ENCODE peak calls at places on chromosomes 2 and 18, in four cellular contexts. One of them, this sample, is unnamed.

GRCh38 chr18:54606835-54607212 is 15.8 kb downstream of the DYNAP start:
- DNase-seq in H1: no peak
- DNase-seq in A549: no peak
- DNase-seq in GM12878: no peak
- DNase-seq in this sample: no peak

GRCh38 chr18:42274488-42275137 is 319.6 kb downstream of the PIK3C3 start:
- DNase-seq in H1: no peak
- DNase-seq in A549: peak
- DNase-seq in GM12878: no peak
- DNase-seq in this sample: peak

GRCh38 chr2:232386490-232386739 is 7.9 kb downstream of the ALPP start:
- DNase-seq in H1: no peak
- DNase-seq in A549: no peak
- DNase-seq in GM12878: no peak
- DNase-seq in this sample: no peak

GRCh38 chr2:223001831-223002230 is 50.2 kb upstream of the KCNE4 start:
- DNase-seq in H1: no peak
- DNase-seq in A549: no peak
- DNase-seq in GM12878: no peak
- DNase-seq in this sample: no peak

GRCh38 chr2:231680284-231680991 is 27.9 kb upstream of the PTMA start:
- DNase-seq in H1: peak
- DNase-seq in A549: no peak
- DNase-seq in GM12878: no peak
- DNase-seq in this sample: peak

GRCh38 chr2:137155351-137156104 is 390.2 kb downstream of the THSD7B start:
- DNase-seq in H1: no peak
- DNase-seq in A549: no peak
- DNase-seq in GM12878: no peak
- DNase-seq in this sample: no peak

GRCh38 chr2:27262379-27263286 is at the start of gene SLC30A3:
- DNase-seq in H1: peak
- DNase-seq in A549: peak
- DNase-seq in GM12878: no peak
- DNase-seq in this sample: no peak

GRCh38 chr2:39499336-39499735 is 62.3 kb upstream of the MAP4K3 start:
- DNase-seq in H1: no peak
- DNase-seq in A549: no peak
- DNase-seq in GM12878: no peak
- DNase-seq in this sample: no peak

GRCh38 chr2:217489145-217489960 is 513.4 kb downstream of the TNS1 start:
- DNase-seq in H1: no peak
- DNase-seq in A549: no peak
- DNase-seq in GM12878: no peak
- DNase-seq in this sample: no peak

GRCh38 chr18:22591231-22591630 is 173.5 kb upstream of the CTAGE1 start:
- DNase-seq in H1: no peak
- DNase-seq in A549: no peak
- DNase-seq in GM12878: no peak
- DNase-seq in this sample: no peak

GRCh38 chr2:10963155-10963554 is 51.4 kb downstream of the KCNF1 start:
- DNase-seq in H1: no peak
- DNase-seq in A549: no peak
- DNase-seq in GM12878: no peak
- DNase-seq in this sample: no peak

GRCh38 chr2:85178980-85179411 is 45.8 kb downstream of the TCF7L1 start:
- DNase-seq in H1: no peak
- DNase-seq in A549: no peak
- DNase-seq in GM12878: no peak
- DNase-seq in this sample: no peak

GRCh38 chr2:56333812-56334485 is 150.2 kb downstream of the CCDC85A start:
- DNase-seq in H1: no peak
- DNase-seq in A549: no peak
- DNase-seq in GM12878: no peak
- DNase-seq in this sample: no peak

GRCh38 chr2:12456293-12457151 is 260.2 kb upstream of the TRIB2 start:
- DNase-seq in H1: no peak
- DNase-seq in A549: peak
- DNase-seq in GM12878: peak
- DNase-seq in this sample: peak

GRCh38 chr2:176911-177310 is 86.9 kb downstream of the SH3YL1 start:
- DNase-seq in H1: no peak
- DNase-seq in A549: no peak
- DNase-seq in GM12878: no peak
- DNase-seq in this sample: peak

GRCh38 chr2:38748857-38749804 is 2.0 kb downstream of the SRSF7 start:
- DNase-seq in H1: no peak
- DNase-seq in A549: no peak
- DNase-seq in GM12878: no peak
- DNase-seq in this sample: no peak

GRCh38 chr2:150697596-150697995 is 210.1 kb upstream of the RND3 start:
- DNase-seq in H1: no peak
- DNase-seq in A549: no peak
- DNase-seq in GM12878: no peak
- DNase-seq in this sample: no peak

GRCh38 chr18:26088482-26088881 is 1.9 kb downstream of the SS18 start:
- DNase-seq in H1: no peak
- DNase-seq in A549: no peak
- DNase-seq in GM12878: no peak
- DNase-seq in this sample: no peak

GRCh38 chr2:166658901-166659300 is 164.9 kb upstream of the SCN7A start:
- DNase-seq in H1: no peak
- DNase-seq in A549: no peak
- DNase-seq in GM12878: no peak
- DNase-seq in this sample: no peak

GRCh38 chr2:159225025-159226016 is 61.2 kb downstream of the WDSUB1 start:
- DNase-seq in H1: peak
- DNase-seq in A549: no peak
- DNase-seq in GM12878: no peak
- DNase-seq in this sample: no peak

GRCh38 chr2:159227467-159227866 is 59.0 kb downstream of the WDSUB1 start:
- DNase-seq in H1: no peak
- DNase-seq in A549: no peak
- DNase-seq in GM12878: no peak
- DNase-seq in this sample: no peak

GRCh38 chr2:159228006-159228655 is 58.4 kb downstream of the WDSUB1 start:
- DNase-seq in H1: peak
- DNase-seq in A549: no peak
- DNase-seq in GM12878: no peak
- DNase-seq in this sample: no peak

GRCh38 chr2:159226059-159226461 is 60.4 kb downstream of the WDSUB1 start:
- DNase-seq in H1: peak
- DNase-seq in A549: peak
- DNase-seq in GM12878: no peak
- DNase-seq in this sample: peak

GRCh38 chr2:159226608-159227007 is 59.9 kb downstream of the WDSUB1 start:
- DNase-seq in H1: peak
- DNase-seq in A549: no peak
- DNase-seq in GM12878: no peak
- DNase-seq in this sample: no peak
- TF ChIP-seq HDAC2 in H1: no peak
- TF ChIP-seq HDAC2 in A549: no peak
- TF ChIP-seq HDAC2 in GM12878: no peak
- TF ChIP-seq HDAC2 in this sample: no peak

GRCh38 chr2:44246436-44246835 is 28.8 kb upstream of the SLC3A1 start:
- DNase-seq in H1: no peak
- DNase-seq in A549: no peak
- DNase-seq in GM12878: no peak
- DNase-seq in this sample: no peak
- TF ChIP-seq HDAC2 in H1: no peak
- TF ChIP-seq HDAC2 in A549: no peak
- TF ChIP-seq HDAC2 in GM12878: no peak
- TF ChIP-seq HDAC2 in this sample: no peak

DNA sequence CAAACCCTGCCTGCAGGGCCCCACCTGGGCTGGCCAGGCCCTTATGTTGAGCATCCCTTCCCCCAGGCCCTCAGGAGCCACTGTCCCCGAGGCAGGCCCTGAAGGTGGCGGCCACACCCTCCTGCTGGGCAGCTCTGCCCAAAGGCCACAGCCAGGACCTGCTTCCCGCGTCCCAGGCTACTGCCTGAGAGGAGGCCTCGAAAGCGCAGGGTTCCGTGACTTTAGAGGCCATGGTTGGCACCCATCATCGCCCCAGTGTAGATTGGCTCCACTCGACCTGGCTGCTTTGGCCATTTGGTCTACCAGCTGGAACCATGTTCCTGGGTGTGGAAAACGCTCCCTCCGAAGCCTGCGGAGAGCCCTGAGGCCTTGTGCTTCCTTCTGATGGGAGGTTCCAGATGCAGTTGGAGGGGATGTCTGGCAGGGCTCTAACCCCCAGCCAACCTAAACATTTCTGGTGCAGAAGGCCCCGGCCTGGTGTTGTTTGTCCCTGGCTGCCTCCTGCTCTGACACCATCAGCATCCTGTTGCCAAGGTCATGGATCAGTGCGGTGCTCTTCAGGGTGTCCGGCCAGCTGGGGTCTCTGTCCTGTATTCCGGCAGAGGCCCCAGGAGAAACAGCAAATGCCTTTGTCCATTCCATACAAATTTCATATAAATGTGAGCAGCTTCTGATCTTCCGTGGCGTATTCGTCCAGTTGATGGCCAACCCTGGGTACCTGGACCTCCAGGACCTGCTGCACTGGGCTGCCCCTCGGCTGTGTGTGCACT is 14.7 kb downstream of the CAPN10 start:
- DNase-seq in H1: no peak
- DNase-seq in A549: no peak
- DNase-seq in GM12878: no peak
- DNase-seq in this sample: peak
- TF ChIP-seq HDAC2 in H1: no peak
- TF ChIP-seq HDAC2 in A549: no peak
- TF ChIP-seq HDAC2 in GM12878: no peak
- TF ChIP-seq HDAC2 in this sample: no peak

GRCh38 chr2:199581504-199581903 is 123.8 kb upstream of the SATB2 start:
- DNase-seq in H1: no peak
- DNase-seq in A549: no peak
- DNase-seq in GM12878: no peak
- DNase-seq in this sample: no peak

GRCh38 chr2:199583676-199584075 is 125.9 kb upstream of the SATB2 start:
- DNase-seq in H1: no peak
- DNase-seq in A549: no peak
- DNase-seq in GM12878: no peak
- DNase-seq in this sample: no peak

DNA sequence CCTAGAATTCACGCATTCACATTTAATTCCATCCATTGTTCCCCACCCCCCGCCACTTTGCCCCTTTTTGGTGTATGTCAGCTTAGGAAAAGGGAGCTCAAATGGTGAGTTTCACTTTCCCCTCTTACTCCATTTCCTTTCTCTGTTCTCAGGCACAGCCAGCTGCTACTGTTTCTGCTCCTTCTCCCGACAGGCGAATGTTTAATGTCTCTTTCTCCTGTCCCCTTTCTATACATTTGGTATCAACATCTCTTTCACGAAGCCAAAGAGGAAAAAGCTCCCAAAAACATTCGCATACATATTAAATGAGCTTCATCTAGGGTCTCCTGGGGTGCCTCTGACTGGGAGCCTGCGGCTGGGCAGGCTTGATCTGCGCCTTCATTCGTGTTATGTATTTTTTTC is 124.2 kb upstream of the SATB2 start:
- DNase-seq in H1: no peak
- DNase-seq in A549: no peak
- DNase-seq in GM12878: no peak
- DNase-seq in this sample: no peak
- TF ChIP-seq HDAC2 in H1: no peak
- TF ChIP-seq HDAC2 in A549: no peak
- TF ChIP-seq HDAC2 in GM12878: no peak
- TF ChIP-seq HDAC2 in this sample: no peak

GRCh38 chr2:240524963-240525718 is 32.6 kb downstream of the ANKMY1 start:
- DNase-seq in H1: peak
- DNase-seq in A549: no peak
- DNase-seq in GM12878: no peak
- DNase-seq in this sample: no peak
- TF ChIP-seq HDAC2 in H1: no peak
- TF ChIP-seq HDAC2 in A549: no peak
- TF ChIP-seq HDAC2 in GM12878: no peak
- TF ChIP-seq HDAC2 in this sample: no peak

GRCh38 chr2:102420290-102420689 is 2.7 kb upstream of the IL18RAP start:
- DNase-seq in H1: no peak
- DNase-seq in A549: no peak
- DNase-seq in GM12878: no peak
- DNase-seq in this sample: no peak

GRCh38 chr2:102422910-102423309 is at the start of gene IL18RAP:
- DNase-seq in H1: no peak
- DNase-seq in A549: no peak
- DNase-seq in GM12878: no peak
- DNase-seq in this sample: no peak

GRCh38 chr2:102421890-102422759 is 835 bp upstream of the IL18RAP start:
- DNase-seq in H1: no peak
- DNase-seq in A549: no peak
- DNase-seq in GM12878: no peak
- DNase-seq in this sample: no peak

GRCh38 chr2:102417946-102418345 is 5.0 kb upstream of the IL18RAP start:
- DNase-seq in H1: no peak
- DNase-seq in A549: no peak
- DNase-seq in GM12878: no peak
- DNase-seq in this sample: no peak

GRCh38 chr2:102418421-102418961 is 4.5 kb upstream of the IL18RAP start:
- DNase-seq in H1: no peak
- DNase-seq in A549: no peak
- DNase-seq in GM12878: no peak
- DNase-seq in this sample: no peak
- TF ChIP-seq HDAC2 in H1: no peak
- TF ChIP-seq HDAC2 in A549: no peak
- TF ChIP-seq HDAC2 in GM12878: no peak
- TF ChIP-seq HDAC2 in this sample: no peak

DNA sequence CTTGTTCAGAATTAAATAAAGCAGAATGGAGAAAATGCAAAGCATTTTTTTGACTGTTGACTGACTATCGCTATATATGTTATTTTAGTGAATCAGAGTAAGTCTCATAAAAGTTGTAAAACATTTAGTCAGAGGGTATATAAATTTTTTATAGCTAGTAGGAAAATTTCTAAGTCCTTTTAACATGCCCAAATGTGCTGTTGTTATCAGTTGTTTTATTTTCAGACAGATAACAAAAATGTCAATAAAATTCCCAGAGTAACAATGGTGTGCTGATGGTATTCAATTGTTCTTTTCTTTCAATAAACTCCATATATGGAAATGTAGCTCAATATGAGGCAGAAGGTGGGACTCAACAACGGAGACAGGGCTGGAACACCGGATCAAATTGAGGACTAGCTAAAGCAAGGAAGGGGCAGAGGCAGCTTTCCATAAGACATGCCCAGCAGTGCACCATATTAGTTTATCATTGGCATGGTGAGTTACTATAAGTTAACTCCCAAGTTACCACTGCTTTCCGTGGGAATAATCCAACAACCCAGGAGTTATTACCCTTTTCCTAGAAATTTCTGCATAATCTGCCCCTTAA is 26.6 kb downstream of the GULP1 start:
- DNase-seq in H1: no peak
- DNase-seq in A549: no peak
- DNase-seq in GM12878: no peak
- DNase-seq in this sample: no peak
- TF ChIP-seq HDAC2 in H1: no peak
- TF ChIP-seq HDAC2 in A549: no peak
- TF ChIP-seq HDAC2 in GM12878: no peak
- TF ChIP-seq HDAC2 in this sample: no peak

GRCh38 chr2:188765522-188765921 is 208.7 kb upstream of the COL3A1 start:
- DNase-seq in H1: no peak
- DNase-seq in A549: peak
- DNase-seq in GM12878: no peak
- DNase-seq in this sample: peak

GRCh38 chr2:188770296-188770695 is 203.9 kb upstream of the COL3A1 start:
- DNase-seq in H1: no peak
- DNase-seq in A549: no peak
- DNase-seq in GM12878: no peak
- DNase-seq in this sample: no peak

GRCh38 chr2:188766086-188766856 is 207.9 kb upstream of the COL3A1 start:
- DNase-seq in H1: no peak
- DNase-seq in A549: no peak
- DNase-seq in GM12878: no peak
- DNase-seq in this sample: no peak
- TF ChIP-seq HDAC2 in H1: no peak
- TF ChIP-seq HDAC2 in A549: no peak
- TF ChIP-seq HDAC2 in GM12878: no peak
- TF ChIP-seq HDAC2 in this sample: no peak

This sample was measured in HepG2.